ENCODE peak calls at places on chromosomes 12 and 14, in five cellular contexts. One of them, this sample, is unnamed.
A peak's percentile ranks its signal among the peaks of the same experiment; 100 is the strongest.

GRCh38 chr14:69326611-69327010 is 66.7 kb downstream of the GALNT16 start:
- DNase-seq in spleen: peak; percentile 29
- DNase-seq in A549: no peak
- DNase-seq in NB4: no peak
- DNase-seq in brain microvascular endothelial cell: no peak
- DNase-seq in this sample: no peak

GRCh38 chr12:46260153-46260912 is 8.5 kb downstream of the SLC38A1 start:
- DNase-seq in NB4: no peak
- DNase-seq in brain microvascular endothelial cell: no peak
- DNase-seq in A549: no peak
- DNase-seq in spleen: no peak
- DNase-seq in this sample: peak; percentile 69

GRCh38 chr12:78928200-78929074 is 63.9 kb downstream of the SYT1 start:
- DNase-seq in NB4: no peak
- DNase-seq in A549: peak; percentile 91
- DNase-seq in spleen: no peak
- DNase-seq in brain microvascular endothelial cell: peak; percentile 65
- DNase-seq in this sample: peak; percentile 98

GRCh38 chr12:39145175-39145999 is 240.0 kb upstream of the CPNE8 start:
- DNase-seq in spleen: peak; percentile 72
- DNase-seq in NB4: no peak
- DNase-seq in A549: peak; percentile 77
- DNase-seq in brain microvascular endothelial cell: no peak
- DNase-seq in this sample: no peak

GRCh38 chr12:67928621-67929369 is 60.5 kb upstream of the IFNG-AS1 start:
- DNase-seq in spleen: no peak
- DNase-seq in A549: no peak
- DNase-seq in brain microvascular endothelial cell: no peak
- DNase-seq in NB4: no peak
- DNase-seq in this sample: peak; percentile 10

GRCh38 chr12:6620137-6620884 is 13.1 kb upstream of the CHD4 start:
- DNase-seq in A549: no peak
- DNase-seq in NB4: no peak
- DNase-seq in brain microvascular endothelial cell: no peak
- DNase-seq in spleen: peak; percentile 89
- DNase-seq in this sample: peak; percentile 63

GRCh38 chr14:92254786-92255185 is 68.2 kb upstream of the SLC24A4 start:
- DNase-seq in brain microvascular endothelial cell: peak; percentile 12
- DNase-seq in NB4: no peak
- DNase-seq in spleen: no peak
- DNase-seq in A549: no peak
- DNase-seq in this sample: peak; percentile 20

GRCh38 chr14:54727929-54728328 is 161.0 kb downstream of the SAMD4A start:
- DNase-seq in A549: no peak
- DNase-seq in NB4: no peak
- DNase-seq in spleen: no peak
- DNase-seq in brain microvascular endothelial cell: no peak
- DNase-seq in this sample: peak; percentile 63

GRCh38 chr14:88934231-88934898 is 109.9 kb downstream of the TTC8 start:
- DNase-seq in A549: no peak
- DNase-seq in NB4: no peak
- DNase-seq in brain microvascular endothelial cell: peak; percentile 18
- DNase-seq in spleen: no peak
- DNase-seq in this sample: peak; percentile 61

GRCh38 chr14:71466251-71466650 is 466.0 kb upstream of the RGS6 start:
- DNase-seq in brain microvascular endothelial cell: no peak
- DNase-seq in NB4: no peak
- DNase-seq in spleen: no peak
- DNase-seq in A549: no peak
- DNase-seq in this sample: no peak

GRCh38 chr12:77161944-77162343 is 96.6 kb upstream of the E2F7 start:
- DNase-seq in A549: no peak
- DNase-seq in NB4: no peak
- DNase-seq in spleen: no peak
- DNase-seq in brain microvascular endothelial cell: no peak
- DNase-seq in this sample: no peak

GRCh38 chr12:7645395-7646177 is 20.1 kb downstream of the APOBEC1 start:
- DNase-seq in A549: peak; percentile 42
- DNase-seq in NB4: peak; percentile 39
- DNase-seq in brain microvascular endothelial cell: peak; percentile 42
- DNase-seq in spleen: no peak
- DNase-seq in this sample: peak; percentile 10

GRCh38 chr12:92544321-92544720 is 158.5 kb upstream of the PLEKHG7 start:
- DNase-seq in spleen: no peak
- DNase-seq in A549: no peak
- DNase-seq in NB4: no peak
- DNase-seq in brain microvascular endothelial cell: no peak
- DNase-seq in this sample: no peak

GRCh38 chr14:100091386-100091785 is 26.2 kb downstream of the EVL start:
- DNase-seq in brain microvascular endothelial cell: no peak
- DNase-seq in A549: no peak
- DNase-seq in NB4: no peak
- DNase-seq in spleen: no peak
- DNase-seq in this sample: no peak

GRCh38 chr14:95098984-95099599 is 58.2 kb downstream of the DICER1 start:
- DNase-seq in brain microvascular endothelial cell: peak; percentile 64
- DNase-seq in spleen: no peak
- DNase-seq in NB4: peak; percentile 59
- DNase-seq in A549: peak; percentile 82
- DNase-seq in this sample: peak; percentile 51

GRCh38 chr14:59483819-59484610 is at the start of the genes JKAMP and L3HYPDH:
- DNase-seq in A549: peak; percentile 96
- DNase-seq in NB4: peak; percentile 96
- DNase-seq in spleen: peak; percentile 100
- DNase-seq in brain microvascular endothelial cell: peak; percentile 94
- DNase-seq in this sample: peak; percentile 95

GRCh38 chr12:133231001-133231400 is 4.7 kb downstream of the ANHX start:
- DNase-seq in A549: no peak
- DNase-seq in brain microvascular endothelial cell: no peak
- DNase-seq in NB4: no peak
- DNase-seq in spleen: no peak
- DNase-seq in this sample: no peak